ENCODE peak calls at places on chromosomes 13 and 19, in four cellular contexts. One of them, this sample, is unnamed.

GRCh38 chr19:4501691-4502090 is 16.6 kb downstream of the PLIN4 start:
- DNase-seq in astrocyte: no peak
- DNase-seq in fibroblast of mammary gland: no peak
- DNase-seq in nephron progenitor cell: no peak
- DNase-seq in this sample: no peak

GRCh38 chr13:102870677-102871415 is 25.0 kb downstream of the ERCC5 start:
- DNase-seq in astrocyte: peak
- DNase-seq in fibroblast of mammary gland: peak
- DNase-seq in nephron progenitor cell: peak
- DNase-seq in this sample: peak

GRCh38 chr13:31199527-31199848 is 287 bp upstream of the B3GLCT start:
- DNase-seq in astrocyte: no peak
- DNase-seq in fibroblast of mammary gland: no peak
- DNase-seq in nephron progenitor cell: no peak
- DNase-seq in this sample: no peak

GRCh38 chr13:101649490-101650126 is 197.1 kb downstream of the ITGBL1 start:
- DNase-seq in astrocyte: peak
- DNase-seq in fibroblast of mammary gland: peak
- DNase-seq in nephron progenitor cell: no peak
- DNase-seq in this sample: no peak

GRCh38 chr13:61463027-61463426 is 47.4 kb upstream of the PCDH20 start:
- DNase-seq in astrocyte: no peak
- DNase-seq in fibroblast of mammary gland: no peak
- DNase-seq in nephron progenitor cell: no peak
- DNase-seq in this sample: no peak

GRCh38 chr13:105341256-105341655 is 1194.2 kb downstream of the EFNB2 start:
- DNase-seq in astrocyte: no peak
- DNase-seq in fibroblast of mammary gland: no peak
- DNase-seq in nephron progenitor cell: no peak
- DNase-seq in this sample: no peak

GRCh38 chr13:49935171-49936084 is 712 bp downstream of the SPRYD7 start:
- DNase-seq in astrocyte: peak
- DNase-seq in fibroblast of mammary gland: peak
- DNase-seq in nephron progenitor cell: peak
- DNase-seq in this sample: no peak

GRCh38 chr19:31819837-31820236 is 470.6 kb upstream of the TSHZ3 start:
- DNase-seq in astrocyte: no peak
- DNase-seq in fibroblast of mammary gland: no peak
- DNase-seq in nephron progenitor cell: no peak
- DNase-seq in this sample: no peak

GRCh38 chr13:45224181-45224580 is 23.3 kb upstream of the KCTD4 start:
- DNase-seq in astrocyte: peak
- DNase-seq in fibroblast of mammary gland: peak
- DNase-seq in nephron progenitor cell: no peak
- DNase-seq in this sample: no peak

GRCh38 chr13:41056194-41056593 is 5.1 kb upstream of the WBP4 start:
- DNase-seq in astrocyte: no peak
- DNase-seq in fibroblast of mammary gland: no peak
- DNase-seq in nephron progenitor cell: no peak
- DNase-seq in this sample: no peak

GRCh38 chr19:13770013-13770635 is 4.1 kb upstream of the C19orf53 start:
- DNase-seq in astrocyte: no peak
- DNase-seq in fibroblast of mammary gland: no peak
- DNase-seq in nephron progenitor cell: no peak
- DNase-seq in this sample: no peak

GRCh38 chr19:58317481-58318072 is 9.2 kb upstream of the ZSCAN22 start:
- DNase-seq in astrocyte: peak
- DNase-seq in fibroblast of mammary gland: peak
- DNase-seq in nephron progenitor cell: peak
- DNase-seq in this sample: no peak

GRCh38 chr13:113832204-113832603 is 31.7 kb downstream of the GAS6 start:
- DNase-seq in astrocyte: no peak
- DNase-seq in fibroblast of mammary gland: no peak
- DNase-seq in nephron progenitor cell: no peak
- DNase-seq in this sample: peak

GRCh38 chr19:18294467-18294864 is 13.0 kb upstream of the JUND start:
- DNase-seq in astrocyte: no peak
- DNase-seq in fibroblast of mammary gland: no peak
- DNase-seq in nephron progenitor cell: no peak
- DNase-seq in this sample: peak

GRCh38 chr19:18291590-18292459 is 10.4 kb upstream of the JUND start:
- DNase-seq in astrocyte: peak
- DNase-seq in fibroblast of mammary gland: peak
- DNase-seq in nephron progenitor cell: peak
- DNase-seq in this sample: peak

GRCh38 chr13:61774903-61775302 is 359.3 kb upstream of the PCDH20 start:
- DNase-seq in astrocyte: no peak
- DNase-seq in fibroblast of mammary gland: no peak
- DNase-seq in nephron progenitor cell: no peak
- DNase-seq in this sample: no peak

GRCh38 chr19:16614941-16615340 is 13.1 kb downstream of the MED26 start:
- DNase-seq in astrocyte: no peak
- DNase-seq in fibroblast of mammary gland: no peak
- DNase-seq in nephron progenitor cell: no peak
- DNase-seq in this sample: no peak

GRCh38 chr19:13881231-13881691 is 4.3 kb downstream of the NANOS3 start:
- DNase-seq in astrocyte: peak
- DNase-seq in fibroblast of mammary gland: no peak
- DNase-seq in nephron progenitor cell: peak
- DNase-seq in this sample: no peak

GRCh38 chr19:46077815-46078167 is 37.0 kb upstream of the IGFL4 start:
- DNase-seq in astrocyte: no peak
- DNase-seq in fibroblast of mammary gland: no peak
- DNase-seq in nephron progenitor cell: no peak
- DNase-seq in this sample: no peak
- TF ChIP-seq CTCF in astrocyte: no peak
- TF ChIP-seq CTCF in fibroblast of mammary gland: no peak
- TF ChIP-seq CTCF in nephron progenitor cell: peak
- TF ChIP-seq CTCF in this sample: no peak

DNA sequence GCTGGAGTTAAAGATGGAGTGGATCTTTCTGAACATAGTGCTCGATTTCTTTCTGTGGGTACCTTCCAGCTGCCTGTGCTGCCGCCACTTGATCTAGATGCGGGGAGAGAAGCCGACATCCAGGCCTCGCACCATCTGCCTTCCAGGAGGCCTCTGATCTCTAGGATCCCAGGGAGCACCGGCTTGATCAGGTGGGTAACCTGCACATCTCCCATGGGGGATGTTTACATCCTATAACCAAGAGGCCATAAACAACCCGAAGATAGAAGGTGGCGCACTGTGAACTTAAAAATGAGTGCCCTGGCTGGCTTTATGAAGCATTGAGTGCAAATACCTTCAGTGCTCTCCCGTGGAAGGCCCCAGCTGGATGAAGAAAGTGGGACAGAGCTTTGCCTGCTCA is at the start of gene C13orf42:
- DNase-seq in astrocyte: no peak
- DNase-seq in fibroblast of mammary gland: no peak
- DNase-seq in nephron progenitor cell: no peak
- DNase-seq in this sample: no peak
- TF ChIP-seq CTCF in astrocyte: no peak
- TF ChIP-seq CTCF in fibroblast of mammary gland: no peak
- TF ChIP-seq CTCF in nephron progenitor cell: no peak
- TF ChIP-seq CTCF in this sample: no peak

GRCh38 chr13:84645196-84646071 is 763.2 kb upstream of the SLITRK1 start:
- DNase-seq in astrocyte: peak
- DNase-seq in fibroblast of mammary gland: peak
- DNase-seq in nephron progenitor cell: no peak
- DNase-seq in this sample: no peak
- TF ChIP-seq CTCF in astrocyte: no peak
- TF ChIP-seq CTCF in fibroblast of mammary gland: no peak
- TF ChIP-seq CTCF in nephron progenitor cell: no peak
- TF ChIP-seq CTCF in this sample: no peak

GRCh38 chr13:90099847-90100246 is 1247.6 kb upstream of the MIR17HG start:
- DNase-seq in astrocyte: no peak
- DNase-seq in fibroblast of mammary gland: no peak
- DNase-seq in nephron progenitor cell: no peak
- DNase-seq in this sample: no peak
- TF ChIP-seq CTCF in astrocyte: no peak
- TF ChIP-seq CTCF in fibroblast of mammary gland: no peak
- TF ChIP-seq CTCF in nephron progenitor cell: no peak
- TF ChIP-seq CTCF in this sample: no peak

DNA sequence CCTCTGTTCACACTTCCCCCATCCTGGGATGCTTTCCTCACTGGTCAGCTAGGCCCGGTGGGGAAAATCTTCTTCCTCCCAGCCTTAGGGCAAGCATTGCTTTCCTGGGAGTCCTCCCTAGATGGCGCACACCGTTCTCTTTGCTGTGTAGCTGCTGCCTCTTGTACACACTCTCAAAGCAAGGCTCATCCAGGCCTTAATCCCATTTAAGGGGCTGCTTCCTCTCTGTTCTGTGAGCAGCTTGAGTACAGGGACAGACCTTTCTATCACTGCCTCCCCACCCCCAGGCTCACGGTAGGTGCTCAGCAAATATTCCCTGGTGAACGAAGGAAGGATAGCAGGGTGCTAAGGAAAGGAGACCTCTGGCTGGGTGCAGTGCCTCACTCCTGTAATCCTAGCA is 11.0 kb downstream of the SLC7A10 start:
- DNase-seq in astrocyte: no peak
- DNase-seq in fibroblast of mammary gland: peak
- DNase-seq in nephron progenitor cell: peak
- DNase-seq in this sample: peak
- TF ChIP-seq CTCF in astrocyte: peak
- TF ChIP-seq CTCF in fibroblast of mammary gland: peak
- TF ChIP-seq CTCF in nephron progenitor cell: peak
- TF ChIP-seq CTCF in this sample: no peak

GRCh38 chr19:35975608-35976214 is 19.3 kb upstream of the SDHAF1 start:
- DNase-seq in astrocyte: peak
- DNase-seq in fibroblast of mammary gland: peak
- DNase-seq in nephron progenitor cell: peak
- DNase-seq in this sample: no peak
- TF ChIP-seq CTCF in astrocyte: no peak
- TF ChIP-seq CTCF in fibroblast of mammary gland: no peak
- TF ChIP-seq CTCF in nephron progenitor cell: no peak
- TF ChIP-seq CTCF in this sample: no peak

GRCh38 chr13:69857188-69857821 is 250.3 kb upstream of the ATXN8OS start:
- DNase-seq in astrocyte: peak
- DNase-seq in fibroblast of mammary gland: peak
- DNase-seq in nephron progenitor cell: peak
- DNase-seq in this sample: no peak
- TF ChIP-seq CTCF in astrocyte: peak
- TF ChIP-seq CTCF in fibroblast of mammary gland: peak
- TF ChIP-seq CTCF in nephron progenitor cell: peak
- TF ChIP-seq CTCF in this sample: peak

GRCh38 chr19:5897189-5897969 is 6.2 kb downstream of the NDUFA11 start:
- DNase-seq in astrocyte: no peak
- DNase-seq in fibroblast of mammary gland: no peak
- DNase-seq in nephron progenitor cell: no peak
- DNase-seq in this sample: no peak
- TF ChIP-seq CTCF in astrocyte: no peak
- TF ChIP-seq CTCF in fibroblast of mammary gland: no peak
- TF ChIP-seq CTCF in nephron progenitor cell: no peak
- TF ChIP-seq CTCF in this sample: no peak

This sample was measured in glutamatergic neuron.